ENCODE peak calls at places on chromosomes 3 and 15, in eight cellular contexts. G is RWPE1, W is iPS DF 6.9, H is lower lobe of right lung, J is ecto neural progenitor cell, S is GM04504, X is midbrain, T is EL. E is an unnamed sample.

GRCh38 chr15:34055868-34056595 is 17.0 kb upstream of the AVEN start:
- DNase-seq in W (no peak), X (no peak), G (no peak), S (no peak), J (no peak), H (no peak), T (peak), E (no peak)

GRCh38 chr3:113812854-113813253 is 25.7 kb upstream of the GRAMD1C start:
- DNase-seq in S (no peak), T (no peak), W (no peak), G (no peak), H (no peak), J (no peak), X (no peak), E (no peak)

GRCh38 chr3:133828576-133829309 is 23.1 kb downstream of the SRPRB start:
- DNase-seq in T (no peak), J (no peak), H (no peak), X (no peak), S (no peak), W (peak), G (no peak), E (peak)

GRCh38 chr15:69343133-69343532 is 44.4 kb downstream of the PAQR5 start:
- DNase-seq in W (no peak), G (no peak), T (no peak), H (no peak), S (no peak), X (no peak), J (no peak), E (no peak)

GRCh38 chr3:46365737-46366524 is 4.8 kb upstream of the CCR5 start:
- DNase-seq in X (no peak), T (no peak), W (no peak), J (peak), G (no peak), H (no peak), S (no peak), E (no peak)

GRCh38 chr3:116111765-116112164 is 333.5 kb downstream of the LSAMP start:
- DNase-seq in H (no peak), G (no peak), S (no peak), J (no peak), X (no peak), W (no peak), T (no peak), E (no peak)

GRCh38 chr15:60374628-60375081 is 23.1 kb downstream of the ANXA2 start:
- DNase-seq in X (no peak), J (no peak), H (no peak), T (peak), W (no peak), S (peak), G (peak), E (peak)

GRCh38 chr15:37071134-37071533 is 29.2 kb downstream of the MEIS2 start:
- DNase-seq in T (no peak), H (no peak), S (no peak), X (no peak), W (no peak), J (no peak), G (no peak), E (no peak)

GRCh38 chr15:40660686-40661085 is 34.3 kb upstream of the RAD51 start:
- DNase-seq in S (no peak), W (no peak), T (no peak), J (no peak), G (no peak), X (no peak), H (no peak), E (no peak)

GRCh38 chr15:70093481-70094309 is 4.0 kb downstream of the TLE3 start:
- DNase-seq in H (no peak), J (no peak), X (peak), S (no peak), T (no peak), G (no peak), W (no peak), E (no peak)

GRCh38 chr3:37571269-37571668 is 290.4 kb upstream of the CTDSPL start:
- DNase-seq in G (no peak), H (no peak), W (no peak), T (no peak), S (no peak), X (no peak), J (no peak), E (no peak)

GRCh38 chr15:62452016-62452415 is 286.9 kb upstream of the C2CD4B start:
- DNase-seq in S (no peak), T (no peak), J (no peak), X (no peak), H (no peak), G (no peak), W (no peak), E (no peak)

GRCh38 chr15:100924436-100924835 is 5.3 kb downstream of the LRRK1 start:
- DNase-seq in G (no peak), J (peak), H (no peak), X (no peak), T (no peak), W (no peak), S (no peak), E (no peak)

GRCh38 chr3:64368163-64369025 is 143.1 kb upstream of the PRICKLE2 start:
- DNase-seq in J (no peak), W (no peak), S (no peak), G (no peak), H (no peak), X (no peak), T (no peak), E (no peak)

GRCh38 chr15:60509470-60509869 is 30.5 kb upstream of the ICE2 start:
- DNase-seq in J (no peak), S (no peak), T (no peak), G (no peak), H (no peak), X (no peak), W (no peak), E (no peak)

GRCh38 chr3:188153498-188153948 is 434 bp upstream of the LPP start:
- DNase-seq in H (peak), J (no peak), G (peak), W (peak), S (peak), T (peak), X (peak), E (peak)

GRCh38 chr15:70830615-70831014 is 23.3 kb downstream of the LARP6 start:
- DNase-seq in W (no peak), X (no peak), H (no peak), G (no peak), T (no peak), J (no peak), S (no peak), E (no peak)

GRCh38 chr3:27166888-27167287 is 202.3 kb downstream of the NEK10 start:
- DNase-seq in X (no peak), H (no peak), S (peak), T (peak), W (no peak), G (peak), J (no peak), E (no peak)

GRCh38 chr15:76056931-76057330 is 2.9 kb upstream of the TMEM266 start:
- DNase-seq in J (no peak), W (no peak), H (no peak), T (no peak), G (peak), X (peak), S (no peak), E (no peak)

GRCh38 chr3:132090921-132091320 is 56.1 kb upstream of the CPNE4 start:
- DNase-seq in S (peak), H (no peak), X (no peak), W (no peak), T (peak), J (no peak), G (no peak), E (no peak)

GRCh38 chr3:123841476-123842238 is 42.5 kb downstream of the MYLK start:
- DNase-seq in T (peak), W (no peak), X (no peak), H (no peak), G (no peak), S (no peak), J (no peak), E (no peak)

GRCh38 chr15:75727031-75727531 is 14.4 kb upstream of the CSPG4 start:
- DNase-seq in T (no peak), S (no peak), H (peak), J (no peak), X (no peak), W (no peak), G (no peak), E (peak)

GRCh38 chr15:62528505-62528904 is 363.4 kb upstream of the C2CD4B start:
- DNase-seq in X (no peak), J (no peak), G (no peak), W (no peak), S (no peak), T (no peak), H (no peak), E (no peak)

GRCh38 chr3:124282751-124283643 is 291.1 kb upstream of the ROPN1 start:
- DNase-seq in W (no peak), H (no peak), S (peak), G (no peak), J (no peak), T (peak), X (no peak), E (no peak)

GRCh38 chr3:184592411-184593200 is 31.0 kb downstream of the EPHB3 start:
- DNase-seq in X (no peak), J (peak), G (no peak), W (no peak), T (no peak), H (peak), S (no peak), E (no peak)

E was measured in Right ventricle myocardium superior.